ENCODE peak calls at places on chromosome 20, in seven cellular contexts. Q, V, Z, T, Y, U and H are unnamed samples.
A peak's percentile ranks its signal among the peaks of the same experiment; 100 is the strongest.

GRCh38 chr20:46400828-46401477 is 5.5 kb downstream of the ELMO2 start:
- DNase-seq in Q (peak; percentile 53), V (no peak), Z (peak; percentile 9), T (no peak), Y (peak; percentile 53), U (no peak), H (peak; percentile 81)

GRCh38 chr20:51767018-51767866 is 948 bp downstream of the ATP9A start:
- DNase-seq in Q (peak; percentile 61), V (peak; percentile 68), Z (no peak), T (no peak), Y (peak; percentile 20), U (peak; percentile 9), H (peak; percentile 46)

GRCh38 chr20:42901689-42902518 is 287.8 kb downstream of the PTPRT start:
- DNase-seq in Q (no peak), V (no peak), Z (no peak), T (no peak), Y (no peak), U (no peak), H (no peak)

GRCh38 chr20:25309395-25310267 is 61.7 kb downstream of the PYGB start:
- DNase-seq in Q (peak; percentile 55), V (no peak), Z (no peak), T (peak; percentile 98), Y (peak; percentile 86), U (no peak), H (peak; percentile 92)

GRCh38 chr20:59932616-59933295 is 681 bp downstream of the SYCP2 start:
- DNase-seq in Q (no peak), V (no peak), Z (no peak), T (no peak), Y (no peak), U (no peak), H (no peak)

GRCh38 chr20:57392512-57393271 is 1.5 kb downstream of the RBM38 start:
- DNase-seq in Q (no peak), V (no peak), Z (peak; percentile 84), T (no peak), Y (no peak), U (peak; percentile 75), H (no peak)

GRCh38 chr20:45783656-45784294 is 7.9 kb downstream of the WFDC3 start:
- DNase-seq in Q (no peak), V (no peak), Z (no peak), T (no peak), Y (no peak), U (no peak), H (no peak)

GRCh38 chr20:10492844-10493243 is 57.7 kb downstream of the SLX4IP start:
- DNase-seq in Q (no peak), V (no peak), Z (no peak), T (no peak), Y (no peak), U (no peak), H (no peak)

GRCh38 chr20:51327251-51327841 is 215.2 kb downstream of the NFATC2 start:
- DNase-seq in Q (peak; percentile 69), V (no peak), Z (no peak), T (peak; percentile 69), Y (peak; percentile 84), U (no peak), H (peak; percentile 92)

GRCh38 chr20:56928007-56928406 is 298.9 kb downstream of the TFAP2C start:
- DNase-seq in Q (no peak), V (no peak), Z (no peak), T (no peak), Y (no peak), U (no peak), H (no peak)

GRCh38 chr20:62040933-62041332 is 24.7 kb downstream of the TAF4 start:
- DNase-seq in Q (no peak), V (no peak), Z (no peak), T (no peak), Y (no peak), U (no peak), H (no peak)